ENCODE peak calls at places on chromosomes 13 and 19, in four cellular contexts. One of them, this sample, is unnamed.

GRCh38 chr19:2294377-2295335 is 12.7 kb upstream of the PEAK3 start:
- DNase-seq in epithelial cell of esophagus: no peak
- DNase-seq in fibroblast of mammary gland: peak
- DNase-seq in Peyer's patch: no peak
- DNase-seq in this sample: no peak

GRCh38 chr13:49308104-49308875 is 60.6 kb downstream of the CDADC1 start:
- DNase-seq in epithelial cell of esophagus: peak
- DNase-seq in fibroblast of mammary gland: peak
- DNase-seq in Peyer's patch: peak
- DNase-seq in this sample: no peak

GRCh38 chr19:52896431-52897148 is 845 bp downstream of the ZNF320 start:
- DNase-seq in epithelial cell of esophagus: peak
- DNase-seq in fibroblast of mammary gland: peak
- DNase-seq in Peyer's patch: peak
- DNase-seq in this sample: no peak

GRCh38 chr13:112719016-112719415 is 29.2 kb downstream of the ATP11A start:
- DNase-seq in epithelial cell of esophagus: peak
- DNase-seq in fibroblast of mammary gland: no peak
- DNase-seq in Peyer's patch: peak
- DNase-seq in this sample: no peak

GRCh38 chr13:68713394-68713793 is 1394.2 kb upstream of the ATXN8OS start:
- DNase-seq in epithelial cell of esophagus: no peak
- DNase-seq in fibroblast of mammary gland: no peak
- DNase-seq in Peyer's patch: no peak
- DNase-seq in this sample: no peak

GRCh38 chr13:28553971-28554370 is 59.0 kb upstream of the FLT1 start:
- DNase-seq in epithelial cell of esophagus: no peak
- DNase-seq in fibroblast of mammary gland: no peak
- DNase-seq in Peyer's patch: no peak
- DNase-seq in this sample: no peak

GRCh38 chr13:65336106-65336603 is 1894.0 kb downstream of the PCDH9 start:
- DNase-seq in epithelial cell of esophagus: no peak
- DNase-seq in fibroblast of mammary gland: no peak
- DNase-seq in Peyer's patch: no peak
- DNase-seq in this sample: no peak

GRCh38 chr19:51760811-51761356 is at the start of gene FPR2:
- DNase-seq in epithelial cell of esophagus: no peak
- DNase-seq in fibroblast of mammary gland: no peak
- DNase-seq in Peyer's patch: no peak
- DNase-seq in this sample: no peak

GRCh38 chr13:113886561-113887112 is 22.8 kb upstream of the GAS6 start:
- DNase-seq in epithelial cell of esophagus: no peak
- DNase-seq in fibroblast of mammary gland: no peak
- DNase-seq in Peyer's patch: no peak
- DNase-seq in this sample: no peak

GRCh38 chr13:51797664-51798488 is 6.1 kb downstream of the DHRS12 start:
- DNase-seq in epithelial cell of esophagus: peak
- DNase-seq in fibroblast of mammary gland: peak
- DNase-seq in Peyer's patch: peak
- DNase-seq in this sample: no peak

GRCh38 chr13:102548811-102549210 is 48.0 kb upstream of the TPP2 start:
- DNase-seq in epithelial cell of esophagus: peak
- DNase-seq in fibroblast of mammary gland: no peak
- DNase-seq in Peyer's patch: no peak
- DNase-seq in this sample: no peak

GRCh38 chr13:111852701-111853100 is 214.2 kb upstream of the SOX1 start:
- DNase-seq in epithelial cell of esophagus: no peak
- DNase-seq in fibroblast of mammary gland: no peak
- DNase-seq in Peyer's patch: no peak
- DNase-seq in this sample: no peak

GRCh38 chr19:40605201-40605971 is 4.2 kb downstream of the LTBP4 start:
- DNase-seq in epithelial cell of esophagus: peak
- DNase-seq in fibroblast of mammary gland: peak
- DNase-seq in Peyer's patch: peak
- DNase-seq in this sample: peak

GRCh38 chr13:45333973-45334922 is 6.7 kb downstream of the TPT1 start:
- DNase-seq in epithelial cell of esophagus: no peak
- DNase-seq in fibroblast of mammary gland: peak
- DNase-seq in Peyer's patch: peak
- DNase-seq in this sample: no peak

GRCh38 chr13:43229506-43229905 is 206.1 kb downstream of the DNAJC15 start:
- DNase-seq in epithelial cell of esophagus: peak
- DNase-seq in fibroblast of mammary gland: peak
- DNase-seq in Peyer's patch: no peak
- DNase-seq in this sample: no peak

DNA sequence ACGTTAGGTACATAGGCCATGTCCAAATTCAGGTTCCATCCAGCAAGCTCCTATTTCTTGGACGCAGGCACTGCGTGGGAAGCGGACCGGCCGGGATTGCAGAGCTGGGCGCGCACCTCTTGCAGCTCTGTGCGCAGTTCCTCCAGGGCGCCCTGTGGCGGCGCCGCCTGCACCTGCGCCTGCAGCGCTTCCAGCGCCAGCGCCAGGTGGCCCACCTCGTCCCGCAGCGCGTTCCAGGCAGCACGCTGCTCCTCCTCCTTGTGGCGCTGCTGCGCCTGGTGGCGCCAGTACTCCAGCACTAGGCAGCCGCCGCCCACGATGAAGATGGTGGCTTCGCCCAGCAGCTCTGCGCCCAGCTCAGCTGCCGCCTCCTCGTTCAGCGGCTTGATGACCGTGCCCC is 31.1 kb downstream of the OPA3 start:
- DNase-seq in epithelial cell of esophagus: peak
- DNase-seq in fibroblast of mammary gland: no peak
- DNase-seq in Peyer's patch: peak
- DNase-seq in this sample: no peak
- TF ChIP-seq CTCF in epithelial cell of esophagus: peak
- TF ChIP-seq CTCF in fibroblast of mammary gland: no peak
- TF ChIP-seq CTCF in Peyer's patch: peak
- TF ChIP-seq CTCF in this sample: no peak

DNA sequence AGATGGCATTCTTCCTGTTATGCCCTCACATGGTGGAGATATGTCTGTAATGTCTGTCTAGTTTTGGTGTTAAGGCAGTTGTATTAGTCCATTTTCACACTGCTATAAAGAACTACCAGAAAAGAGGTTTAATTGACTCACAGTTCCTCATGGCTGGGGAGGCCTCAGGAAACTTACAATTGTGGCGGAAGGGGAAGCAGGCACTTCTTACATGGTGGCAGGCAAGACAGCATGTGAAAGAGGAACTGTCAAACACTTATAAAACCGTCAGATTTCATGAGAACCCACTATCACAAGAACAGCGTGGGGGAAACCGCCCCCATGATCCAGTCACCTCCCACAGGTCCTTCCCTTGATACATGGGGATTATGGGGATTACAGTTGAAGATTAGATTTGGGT is 3.2 kb downstream of the ZNF441 start:
- DNase-seq in epithelial cell of esophagus: no peak
- DNase-seq in fibroblast of mammary gland: no peak
- DNase-seq in Peyer's patch: no peak
- DNase-seq in this sample: no peak
- TF ChIP-seq CTCF in epithelial cell of esophagus: no peak
- TF ChIP-seq CTCF in fibroblast of mammary gland: no peak
- TF ChIP-seq CTCF in Peyer's patch: no peak
- TF ChIP-seq CTCF in this sample: no peak

DNA sequence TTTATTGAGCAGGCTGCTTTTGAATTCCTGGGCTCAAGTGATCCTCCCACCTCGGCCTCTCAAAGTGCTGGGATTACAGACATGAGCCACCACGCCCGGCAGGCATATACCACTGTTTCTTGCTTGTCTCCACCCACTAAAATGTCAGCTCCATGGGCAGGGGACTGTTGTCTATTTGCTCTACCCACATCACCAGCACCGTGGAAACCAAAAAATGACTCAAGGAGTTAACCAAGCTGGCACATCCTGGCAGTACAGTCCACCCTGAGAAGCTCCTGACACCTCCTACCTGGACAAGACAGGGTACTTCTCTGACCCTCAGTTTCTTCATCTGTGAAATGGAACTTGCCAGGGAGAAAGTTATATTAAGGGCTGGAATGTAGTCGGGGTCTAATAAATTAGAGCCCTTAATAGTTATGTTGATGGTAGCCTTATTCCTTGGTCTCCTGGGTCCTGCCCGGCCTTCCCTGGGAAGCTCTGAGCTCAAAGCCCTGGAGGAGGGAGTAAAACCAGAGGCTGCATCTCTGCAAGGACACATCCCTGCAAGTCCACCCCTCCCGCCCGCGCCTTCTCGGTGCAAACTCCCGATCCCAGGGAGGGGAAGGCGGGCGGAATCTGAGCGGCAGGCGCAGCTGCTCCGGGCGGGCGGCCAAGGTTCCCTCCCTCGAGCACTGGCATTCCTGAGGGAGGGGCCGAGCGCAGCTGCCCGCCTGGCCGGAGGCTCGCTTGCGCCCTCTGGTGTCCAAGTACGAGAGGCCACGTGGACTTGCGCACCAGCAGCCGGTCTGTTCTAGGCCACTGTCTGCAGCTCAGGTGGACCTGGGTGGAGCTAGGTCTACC is 14.1 kb downstream of the RDH8 start:
- DNase-seq in epithelial cell of esophagus: peak
- DNase-seq in fibroblast of mammary gland: peak
- DNase-seq in Peyer's patch: peak
- DNase-seq in this sample: peak
- TF ChIP-seq CTCF in epithelial cell of esophagus: peak
- TF ChIP-seq CTCF in fibroblast of mammary gland: peak
- TF ChIP-seq CTCF in Peyer's patch: peak
- TF ChIP-seq CTCF in this sample: peak

GRCh38 chr13:53743906-53744305 is 715.3 kb downstream of the OLFM4 start:
- DNase-seq in epithelial cell of esophagus: no peak
- DNase-seq in fibroblast of mammary gland: no peak
- DNase-seq in Peyer's patch: no peak
- DNase-seq in this sample: no peak
- TF ChIP-seq CTCF in epithelial cell of esophagus: no peak
- TF ChIP-seq CTCF in fibroblast of mammary gland: no peak
- TF ChIP-seq CTCF in Peyer's patch: no peak
- TF ChIP-seq CTCF in this sample: no peak

DNA sequence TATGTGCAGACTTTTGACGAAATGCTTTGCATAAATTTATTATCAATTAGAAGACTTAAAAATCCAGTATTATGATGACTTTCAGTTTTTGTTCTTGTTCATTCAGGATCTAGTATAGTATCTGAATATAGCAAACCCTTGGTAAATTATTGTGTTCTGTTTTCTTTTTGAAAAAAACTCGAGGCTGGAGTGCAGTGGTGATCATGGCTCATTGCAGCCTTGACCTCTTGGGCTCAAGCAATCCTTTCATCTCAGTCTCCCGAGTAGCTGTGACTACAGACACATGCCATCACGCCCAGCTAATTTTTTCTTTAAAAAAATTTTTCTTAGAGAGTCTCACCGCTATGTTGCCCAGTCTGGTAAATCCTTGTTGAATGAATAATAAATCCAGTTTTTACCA is 4.6 kb downstream of the FARP1 start:
- DNase-seq in epithelial cell of esophagus: no peak
- DNase-seq in fibroblast of mammary gland: no peak
- DNase-seq in Peyer's patch: no peak
- DNase-seq in this sample: no peak
- TF ChIP-seq CTCF in epithelial cell of esophagus: no peak
- TF ChIP-seq CTCF in fibroblast of mammary gland: no peak
- TF ChIP-seq CTCF in Peyer's patch: no peak
- TF ChIP-seq CTCF in this sample: no peak